ENCODE peak calls at places on chromosomes 5 and 9, in six cellular contexts. H is HCT116, U is bronchial epithelial cell, A is EL, R is stomach, G is GM04504. F is an unnamed sample.

GRCh38 chr9:131673068-131673467 is 66.8 kb downstream of the RAPGEF1 start:
- DNase-seq in H (no peak), U (no peak), G (no peak), R (no peak), A (no peak), F (no peak)

GRCh38 chr9:105355810-105356209 is 92.0 kb upstream of the FSD1L start:
- DNase-seq in U (peak; percentile 69), A (no peak), H (no peak), G (no peak), R (no peak), F (no peak)

GRCh38 chr9:70411141-70411929 is 3.1 kb downstream of the KLF9 start:
- DNase-seq in A (peak; percentile 75), R (peak; percentile 63), G (peak; percentile 55), U (peak; percentile 58), H (no peak), F (no peak)

GRCh38 chr5:125357660-125358059 is 611.2 kb upstream of the ZNF608 start:
- DNase-seq in R (no peak), U (peak; percentile 44), H (no peak), G (no peak), A (peak; percentile 72), F (peak; percentile 15)

GRCh38 chr5:17860660-17861315 is 226.5 kb downstream of the TAF11L14 start:
- DNase-seq in H (no peak), R (no peak), A (no peak), U (peak; percentile 94), G (no peak), F (peak; percentile 90)

GRCh38 chr9:132739705-132740310 is 69.5 kb downstream of the GTF3C4 start:
- DNase-seq in G (no peak), A (no peak), U (no peak), H (no peak), R (no peak), F (no peak)

GRCh38 chr5:27814211-27814610 is 775.8 kb upstream of the CDH9 start:
- DNase-seq in U (peak; percentile 29), R (no peak), H (no peak), G (no peak), A (no peak), F (peak; percentile 18)

GRCh38 chr9:113935677-113936380 is 59.7 kb downstream of the ZNF618 start:
- DNase-seq in R (peak; percentile 14), G (no peak), A (no peak), H (no peak), U (no peak), F (no peak)

GRCh38 chr5:78757269-78758053 is 108.9 kb upstream of the LHFPL2 start:
- DNase-seq in U (no peak), H (no peak), G (peak; percentile 68), A (peak; percentile 73), R (no peak), F (peak; percentile 43)

GRCh38 chr9:99358668-99359067 is 136.6 kb downstream of the SEC61B start:
- DNase-seq in R (no peak), G (no peak), A (no peak), U (no peak), H (no peak), F (no peak)

GRCh38 chr9:86424246-86424891 is 70.2 kb upstream of the TUT7 start:
- DNase-seq in U (no peak), H (no peak), A (peak; percentile 42), G (no peak), R (no peak), F (no peak)

GRCh38 chr5:107204413-107204812 is 466.3 kb downstream of the EFNA5 start:
- DNase-seq in R (no peak), A (no peak), H (no peak), U (no peak), G (no peak), F (no peak)

GRCh38 chr9:7935666-7936065 is 136.1 kb upstream of the DMAC1 start:
- DNase-seq in U (peak; percentile 12), A (no peak), H (no peak), G (no peak), R (no peak), F (no peak)

GRCh38 chr5:107968998-107969397 is 298.3 kb upstream of the EFNA5 start:
- DNase-seq in U (no peak), A (peak; percentile 77), R (no peak), H (no peak), G (no peak), F (peak; percentile 88)

GRCh38 chr5:27276119-27276518 is 237.7 kb upstream of the CDH9 start:
- DNase-seq in U (no peak), R (no peak), G (no peak), H (no peak), A (no peak), F (no peak)

GRCh38 chr9:91787931-91788330 is 162.1 kb downstream of the ROR2 start:
- DNase-seq in U (no peak), G (no peak), H (no peak), R (no peak), A (no peak), F (no peak)

GRCh38 chr5:143985832-143986485 is 174.0 kb downstream of the HMHB1 start:
- DNase-seq in A (peak; percentile 90), R (no peak), U (peak; percentile 95), H (no peak), G (peak; percentile 77), F (peak; percentile 77)

GRCh38 chr5:91436241-91436640 is 53.1 kb upstream of the ARRDC3 start:
- DNase-seq in A (no peak), H (no peak), U (no peak), R (no peak), G (no peak), F (peak; percentile 59)

GRCh38 chr5:149063017-149063687 is at the start of gene SH3TC2:
- DNase-seq in G (no peak), A (peak; percentile 87), H (peak; percentile 72), U (peak; percentile 69), R (peak; percentile 26), F (peak; percentile 96)

GRCh38 chr5:131218392-131218791 is 45.5 kb upstream of the CDC42SE2 start:
- DNase-seq in U (peak; percentile 81), A (peak; percentile 64), G (no peak), R (no peak), H (no peak), F (peak; percentile 55)

GRCh38 chr5:177312649-177313181 is 1.0 kb upstream of the MXD3 start:
- DNase-seq in G (no peak), U (no peak), H (peak; percentile 51), A (no peak), R (no peak), F (peak; percentile 81)

GRCh38 chr9:105053209-105053652 is 125.3 kb upstream of the ABCA1 start:
- DNase-seq in U (peak; percentile 96), R (no peak), A (peak; percentile 86), G (peak; percentile 57), H (no peak), F (peak; percentile 37)

GRCh38 chr5:33148076-33148501 is 292.7 kb upstream of the TARS1 start:
- DNase-seq in A (peak; percentile 94), R (no peak), U (peak; percentile 86), H (no peak), G (peak; percentile 86), F (peak; percentile 93)

GRCh38 chr5:85168474-85168873 is 783.8 kb upstream of the EDIL3 start:
- DNase-seq in A (no peak), H (no peak), R (no peak), U (no peak), G (no peak), F (no peak)

GRCh38 chr9:112174223-112174964 is 703 bp downstream of the SUSD1 start:
- DNase-seq in A (peak; percentile 75), R (peak; percentile 79), H (no peak), G (no peak), U (peak; percentile 57), F (peak; percentile 73)

GRCh38 chr5:138724470-138725146 is 28.6 kb upstream of the CTNNA1 start:
- DNase-seq in H (no peak), G (no peak), A (no peak), R (no peak), U (peak; percentile 83), F (no peak)